ENCODE peak calls at places on chromosomes 1 and 21, in four cellular contexts. One of them, this sample, is unnamed. For H3K9me3 and H3K4me1, the result is how much of the 10 kb centered on the place peaks cover.

GRCh38 chr1:38173157-38173831 is 126.7 kb upstream of the POU3F1 start:
- DNase-seq in hepatocyte: no peak
- DNase-seq in colonic mucosa: no peak
- DNase-seq in right cardiac atrium: no peak
- DNase-seq in this sample: no peak

GRCh38 chr21:41160036-41160435 is 7.9 kb upstream of the BACE2 start:
- DNase-seq in hepatocyte: no peak
- DNase-seq in colonic mucosa: no peak
- DNase-seq in right cardiac atrium: no peak
- DNase-seq in this sample: no peak

GRCh38 chr1:18263547-18264130 is 156.0 kb downstream of the IGSF21 start:
- DNase-seq in hepatocyte: no peak
- DNase-seq in colonic mucosa: no peak
- DNase-seq in right cardiac atrium: no peak
- DNase-seq in this sample: no peak

GRCh38 chr1:161198877-161199431 is at the start of gene ADAMTS4:
- DNase-seq in hepatocyte: peak
- DNase-seq in colonic mucosa: peak
- DNase-seq in right cardiac atrium: peak
- DNase-seq in this sample: peak

GRCh38 chr21:38434913-38435533 is 63.3 kb downstream of the ERG start:
- DNase-seq in hepatocyte: peak
- DNase-seq in colonic mucosa: no peak
- DNase-seq in right cardiac atrium: no peak
- DNase-seq in this sample: no peak

GRCh38 chr1:39886757-39887231 is 3.5 kb upstream of the TRIT1 start:
- DNase-seq in hepatocyte: no peak
- DNase-seq in colonic mucosa: no peak
- DNase-seq in right cardiac atrium: no peak
- DNase-seq in this sample: no peak

GRCh38 chr1:119700326-119700725 is 11.4 kb upstream of the PHGDH start:
- DNase-seq in hepatocyte: no peak
- DNase-seq in colonic mucosa: no peak
- DNase-seq in right cardiac atrium: no peak
- DNase-seq in this sample: no peak

GRCh38 chr1:15684042-15684461 is at the start of gene PLEKHM2:
- DNase-seq in hepatocyte: peak
- DNase-seq in colonic mucosa: no peak
- DNase-seq in right cardiac atrium: peak
- DNase-seq in this sample: no peak

GRCh38 chr1:68232354-68233148 is at the start of gene WLS:
- DNase-seq in hepatocyte: peak
- DNase-seq in colonic mucosa: peak
- DNase-seq in right cardiac atrium: peak
- DNase-seq in this sample: peak

GRCh38 chr1:50272923-50273322 is 150.3 kb downstream of the DMRTA2 start:
- DNase-seq in hepatocyte: no peak
- DNase-seq in colonic mucosa: no peak
- DNase-seq in right cardiac atrium: no peak
- DNase-seq in this sample: no peak

GRCh38 chr1:223726380-223727001 is 14.2 kb downstream of the CAPN2 start:
- DNase-seq in hepatocyte: peak
- DNase-seq in colonic mucosa: peak
- DNase-seq in right cardiac atrium: peak
- DNase-seq in this sample: peak

GRCh38 chr1:187794561-187794960 is 965.8 kb downstream of the PLA2G4A start:
- DNase-seq in hepatocyte: no peak
- DNase-seq in colonic mucosa: no peak
- DNase-seq in right cardiac atrium: no peak
- DNase-seq in this sample: no peak

GRCh38 chr1:168180148-168180524 is 1.4 kb downstream of the TIPRL start:
- DNase-seq in hepatocyte: no peak
- DNase-seq in colonic mucosa: peak
- DNase-seq in right cardiac atrium: no peak
- DNase-seq in this sample: no peak

GRCh38 chr1:54754045-54754444 is 10.3 kb downstream of the PARS2 start:
- DNase-seq in hepatocyte: no peak
- DNase-seq in colonic mucosa: no peak
- DNase-seq in right cardiac atrium: no peak
- DNase-seq in this sample: no peak

GRCh38 chr1:165025805-165026204 is 330.7 kb downstream of the LMX1A start:
- DNase-seq in hepatocyte: no peak
- DNase-seq in colonic mucosa: no peak
- DNase-seq in right cardiac atrium: no peak
- DNase-seq in this sample: no peak

GRCh38 chr1:17561561-17561985 is 22.1 kb downstream of the ARHGEF10L start:
- DNase-seq in hepatocyte: no peak
- DNase-seq in colonic mucosa: no peak
- DNase-seq in right cardiac atrium: peak
- DNase-seq in this sample: no peak

GRCh38 chr1:186633101-186633500 is 47.1 kb downstream of the PTGS2 start:
- DNase-seq in hepatocyte: no peak
- DNase-seq in colonic mucosa: no peak
- DNase-seq in right cardiac atrium: no peak
- DNase-seq in this sample: no peak

DNA sequence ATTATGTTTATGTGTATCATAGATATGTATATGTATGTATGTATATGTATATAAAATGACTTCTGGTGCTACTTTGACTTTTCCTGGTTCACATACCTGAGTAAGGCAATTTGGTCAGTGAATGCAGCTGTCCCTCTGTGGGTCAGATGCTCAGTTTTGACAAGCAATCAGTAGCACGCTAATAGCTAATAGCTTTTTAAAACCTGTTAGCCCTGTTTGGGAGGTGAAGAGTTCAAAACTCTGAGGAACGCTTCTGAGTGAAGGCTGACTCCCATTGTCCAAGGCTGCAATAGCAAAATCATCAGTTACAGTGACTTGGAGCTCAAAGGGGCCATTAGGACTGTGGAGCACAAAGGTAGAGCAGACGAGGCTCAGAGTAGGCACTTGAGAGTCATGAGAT is 67.2 kb downstream of the MARK1 start:
- DNase-seq in hepatocyte: no peak
- DNase-seq in colonic mucosa: no peak
- DNase-seq in right cardiac atrium: no peak
- DNase-seq in this sample: no peak
- H3K27ac ChIP-seq in hepatocyte: no peak
- H3K27ac ChIP-seq in colonic mucosa: no peak
- H3K27ac ChIP-seq in right cardiac atrium: no peak
- H3K27ac ChIP-seq in this sample: no peak

GRCh38 chr21:15224346-15225086 is 159.7 kb upstream of the NRIP1 start:
- DNase-seq in hepatocyte: no peak
- DNase-seq in colonic mucosa: no peak
- DNase-seq in right cardiac atrium: no peak
- DNase-seq in this sample: no peak
- H3K9me3 ChIP-seq in hepatocyte: under half
- H3K9me3 ChIP-seq in colonic mucosa: under half
- H3K9me3 ChIP-seq in right cardiac atrium: under half
- H3K9me3 ChIP-seq in this sample: under half

GRCh38 chr1:23475641-23476040 is 8.3 kb downstream of the ASAP3 start:
- DNase-seq in hepatocyte: no peak
- DNase-seq in colonic mucosa: no peak
- DNase-seq in right cardiac atrium: no peak
- DNase-seq in this sample: no peak

GRCh38 chr1:23480187-23481025 is 3.6 kb downstream of the ASAP3 start:
- DNase-seq in hepatocyte: no peak
- DNase-seq in colonic mucosa: no peak
- DNase-seq in right cardiac atrium: no peak
- DNase-seq in this sample: no peak

GRCh38 chr1:23478896-23479790 is 4.8 kb downstream of the ASAP3 start:
- DNase-seq in hepatocyte: peak
- DNase-seq in colonic mucosa: peak
- DNase-seq in right cardiac atrium: peak
- DNase-seq in this sample: peak

GRCh38 chr1:23475134-23475628 is 8.8 kb downstream of the ASAP3 start:
- DNase-seq in hepatocyte: peak
- DNase-seq in colonic mucosa: no peak
- DNase-seq in right cardiac atrium: no peak
- DNase-seq in this sample: no peak

GRCh38 chr1:23477359-23478144 is 6.4 kb downstream of the ASAP3 start:
- DNase-seq in hepatocyte: no peak
- DNase-seq in colonic mucosa: no peak
- DNase-seq in right cardiac atrium: no peak
- DNase-seq in this sample: no peak
- H3K4me1 ChIP-seq in hepatocyte: under half
- H3K4me1 ChIP-seq in colonic mucosa: under half
- H3K4me1 ChIP-seq in right cardiac atrium: under half
- H3K4me1 ChIP-seq in this sample: under half

GRCh38 chr1:213388199-213388598 is 337.2 kb downstream of the RPS6KC1 start:
- DNase-seq in hepatocyte: no peak
- DNase-seq in colonic mucosa: no peak
- DNase-seq in right cardiac atrium: no peak
- DNase-seq in this sample: no peak

GRCh38 chr1:213387380-213388015 is 336.5 kb downstream of the RPS6KC1 start:
- DNase-seq in hepatocyte: no peak
- DNase-seq in colonic mucosa: no peak
- DNase-seq in right cardiac atrium: no peak
- DNase-seq in this sample: no peak

GRCh38 chr1:213385201-213385600 is 334.2 kb downstream of the RPS6KC1 start:
- DNase-seq in hepatocyte: no peak
- DNase-seq in colonic mucosa: no peak
- DNase-seq in right cardiac atrium: no peak
- DNase-seq in this sample: no peak

GRCh38 chr1:213383465-213383864 is 332.4 kb downstream of the RPS6KC1 start:
- DNase-seq in hepatocyte: no peak
- DNase-seq in colonic mucosa: no peak
- DNase-seq in right cardiac atrium: no peak
- DNase-seq in this sample: no peak

DNA sequence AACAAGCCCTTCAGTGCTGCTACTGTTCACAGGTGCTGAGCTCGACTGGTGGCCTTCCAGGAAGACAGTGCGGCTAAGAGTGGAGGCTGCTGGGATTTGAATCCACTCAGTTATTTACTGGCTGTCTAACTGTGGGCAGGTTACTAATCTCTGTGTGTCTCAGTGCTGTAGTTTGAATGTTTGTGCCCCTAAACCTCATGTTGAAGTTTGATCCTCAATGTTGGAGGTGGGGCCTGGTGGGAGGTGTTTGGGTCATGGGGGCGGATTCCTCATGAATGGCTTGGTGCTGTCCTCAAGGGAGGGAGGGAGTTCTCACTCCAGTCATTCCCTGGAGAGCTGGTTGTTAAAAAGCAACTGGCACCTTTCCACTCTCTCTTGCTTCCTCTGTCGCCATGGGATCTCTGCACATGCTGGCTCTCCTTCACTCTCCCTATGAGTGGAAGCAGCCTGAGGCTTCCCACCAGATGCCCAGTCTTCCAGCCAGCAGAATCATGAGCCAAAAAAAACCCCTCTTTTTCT is 334.8 kb downstream of the RPS6KC1 start:
- DNase-seq in hepatocyte: no peak
- DNase-seq in colonic mucosa: no peak
- DNase-seq in right cardiac atrium: no peak
- DNase-seq in this sample: no peak
- H3K27ac ChIP-seq in hepatocyte: no peak
- H3K27ac ChIP-seq in colonic mucosa: no peak
- H3K27ac ChIP-seq in right cardiac atrium: no peak
- H3K27ac ChIP-seq in this sample: no peak

GRCh38 chr1:49199564-49199963 is 422.9 kb upstream of the BEND5 start:
- DNase-seq in hepatocyte: no peak
- DNase-seq in colonic mucosa: no peak
- DNase-seq in right cardiac atrium: no peak
- DNase-seq in this sample: no peak

GRCh38 chr1:49200738-49201137 is 424.0 kb upstream of the BEND5 start:
- DNase-seq in hepatocyte: no peak
- DNase-seq in colonic mucosa: no peak
- DNase-seq in right cardiac atrium: no peak
- DNase-seq in this sample: no peak

DNA sequence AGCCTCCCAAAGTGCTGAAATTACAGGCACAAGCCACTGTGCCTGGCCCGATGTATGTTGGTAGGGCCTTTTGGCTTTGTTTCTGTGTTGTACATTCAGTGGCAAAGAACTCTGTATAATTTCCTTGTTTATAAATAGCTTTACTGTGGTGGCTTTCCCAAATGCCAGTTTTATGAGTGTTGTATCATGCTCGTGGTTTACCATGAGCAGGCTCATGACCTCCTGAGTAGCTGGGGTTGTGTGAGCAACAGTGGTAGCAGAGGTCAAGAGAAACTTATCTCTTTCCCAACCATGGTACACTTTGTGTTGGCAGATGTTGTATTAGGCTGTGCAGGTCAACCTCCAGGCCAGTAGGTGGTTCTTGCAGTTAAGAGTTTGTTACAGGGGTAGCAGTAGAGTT is 420.4 kb upstream of the BEND5 start:
- DNase-seq in hepatocyte: no peak
- DNase-seq in colonic mucosa: no peak
- DNase-seq in right cardiac atrium: no peak
- DNase-seq in this sample: no peak
- H3K9me3 ChIP-seq in hepatocyte: under half
- H3K9me3 ChIP-seq in colonic mucosa: under half
- H3K9me3 ChIP-seq in right cardiac atrium: under half
- H3K9me3 ChIP-seq in this sample: under half

GRCh38 chr21:40067751-40068150 is 200.5 kb downstream of the PCP4 start:
- DNase-seq in hepatocyte: no peak
- DNase-seq in colonic mucosa: no peak
- DNase-seq in right cardiac atrium: no peak
- DNase-seq in this sample: no peak
- H3K4me1 ChIP-seq in hepatocyte: under half
- H3K4me1 ChIP-seq in colonic mucosa: under half
- H3K4me1 ChIP-seq in right cardiac atrium: under half
- H3K4me1 ChIP-seq in this sample: under half

DNA sequence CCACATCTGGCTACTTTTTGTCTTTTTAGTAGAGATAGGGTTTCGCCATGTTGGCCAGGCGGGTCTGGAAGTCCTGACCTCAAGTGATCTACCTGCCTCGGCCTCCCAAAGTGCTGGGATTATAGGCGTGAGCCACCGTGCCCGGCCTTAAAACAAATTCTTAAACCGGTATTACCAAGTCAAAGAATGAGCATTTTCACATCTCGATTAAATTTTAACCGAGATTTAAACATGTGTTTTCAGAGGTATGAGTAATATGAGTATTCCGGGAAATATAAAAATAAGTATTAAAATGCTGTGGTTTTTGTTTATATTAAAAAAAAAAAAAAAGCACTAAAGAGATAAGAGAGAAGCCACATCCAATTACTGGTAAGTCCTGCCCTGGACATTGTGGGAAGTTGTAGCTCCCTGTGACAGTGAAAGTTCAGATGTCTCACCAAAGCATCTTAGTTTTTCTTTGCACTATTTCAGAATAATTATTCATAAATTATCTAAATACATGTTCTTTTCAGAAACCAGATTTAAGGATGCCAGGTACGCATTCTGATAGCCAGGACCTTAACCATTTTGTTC is 24.9 kb downstream of the ZNF281 start:
- DNase-seq in hepatocyte: no peak
- DNase-seq in colonic mucosa: no peak
- DNase-seq in right cardiac atrium: no peak
- DNase-seq in this sample: no peak
- H3K27ac ChIP-seq in hepatocyte: no peak
- H3K27ac ChIP-seq in colonic mucosa: no peak
- H3K27ac ChIP-seq in right cardiac atrium: no peak
- H3K27ac ChIP-seq in this sample: no peak

This sample was measured in heart right ventricle.